ENCODE peak calls at places on chromosomes 7 and 10, in four cellular contexts. B is adrenal gland, O is endodermal cell, D is HFF-Myc. Y is an unnamed sample.

GRCh38 chr10:34813626-34814227 is 1.4 kb downstream of the PARD3 start:
- DNase-seq in B (peak; percentile 38), O (peak; percentile 79), D (no peak), Y (no peak)

GRCh38 chr10:59098387-59098786 is 78.1 kb upstream of the PHYHIPL start:
- DNase-seq in B (no peak), O (no peak), D (peak; percentile 93), Y (no peak)

GRCh38 chr10:120746016-120746755 is 105.0 kb upstream of the WDR11 start:
- DNase-seq in B (no peak), O (no peak), D (no peak), Y (no peak)

GRCh38 chr7:117872565-117873055 is 631 bp downstream of the CTTNBP2 start:
- DNase-seq in B (no peak), O (peak; percentile 76), D (no peak), Y (no peak)

GRCh38 chr10:64173826-64174225 is 652.6 kb downstream of the REEP3 start:
- DNase-seq in B (no peak), O (no peak), D (no peak), Y (no peak)

GRCh38 chr10:99119258-99119748 is 116.3 kb downstream of the HPSE2 start:
- DNase-seq in B (no peak), O (no peak), D (no peak), Y (no peak)

GRCh38 chr7:70681111-70681846 is 450.7 kb upstream of the GALNT17 start:
- DNase-seq in B (no peak), O (peak; percentile 83), D (no peak), Y (no peak)

GRCh38 chr7:47807756-47808155 is 140.5 kb downstream of the PKD1L1 start:
- DNase-seq in B (no peak), O (peak; percentile 76), D (no peak), Y (no peak)

GRCh38 chr7:75943864-75944263 is 28.9 kb downstream of the POR start:
- DNase-seq in B (no peak), O (no peak), D (no peak), Y (no peak)

GRCh38 chr10:97407952-97408248 is 6.8 kb upstream of the RRP12 start:
- DNase-seq in B (no peak), O (no peak), D (no peak), Y (no peak)

GRCh38 chr7:81768951-81769778 is 682 bp downstream of the HGF start:
- DNase-seq in B (no peak), O (no peak), D (no peak), Y (no peak)
- H3K4me3 ChIP-seq in B (peak overlapping the region; percentile 8), O (no peak overlapping the region), D (peak overlapping the region; percentile 52), Y (no peak overlapping the region)

DNA sequence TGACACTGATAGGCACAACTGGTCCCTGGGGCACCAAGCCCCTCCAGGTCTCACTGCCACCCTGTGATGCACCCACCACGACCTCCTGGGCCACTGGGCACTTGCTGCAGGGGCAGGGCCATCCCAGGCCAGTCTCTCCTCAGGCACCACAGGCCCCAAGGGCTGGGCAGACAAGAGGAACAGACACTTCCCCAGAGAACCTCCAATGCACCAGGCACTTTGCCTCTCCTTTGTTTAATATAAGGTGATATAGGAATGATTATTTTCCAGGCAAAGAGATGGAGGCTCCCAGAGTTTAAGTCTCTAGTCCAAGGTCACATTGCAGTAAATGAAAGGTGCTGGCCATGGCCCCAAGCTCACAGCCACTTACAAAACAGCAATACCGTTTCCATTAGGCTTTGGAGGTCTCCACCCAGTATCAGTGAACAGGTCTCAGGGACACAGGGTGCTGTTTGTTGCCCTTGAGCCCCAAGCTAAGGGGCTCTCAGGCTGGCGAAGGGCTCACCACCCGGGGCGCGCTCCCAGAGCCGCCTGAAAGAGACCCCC is 4.5 kb downstream of the DEPP1 start:
- DNase-seq in B (no peak), O (no peak), D (no peak), Y (no peak)
- H3K4me3 ChIP-seq in B (peak overlapping the region; percentile 26), O (no peak overlapping the region), D (peak overlapping the region; percentile 42), Y (peak overlapping the region; percentile 35)

GRCh38 chr7:96237040-96237439 is 84.9 kb downstream of the SLC25A13 start:
- DNase-seq in B (no peak), O (no peak), D (no peak), Y (no peak)

GRCh38 chr7:96238474-96238873 is 83.4 kb downstream of the SLC25A13 start:
- DNase-seq in B (no peak), O (no peak), D (no peak), Y (no peak)

GRCh38 chr7:96238976-96239766 is 82.7 kb downstream of the SLC25A13 start:
- DNase-seq in B (no peak), O (no peak), D (no peak), Y (no peak)

GRCh38 chr7:96235281-96235680 is 86.6 kb downstream of the SLC25A13 start:
- DNase-seq in B (no peak), O (no peak), D (no peak), Y (no peak)

DNA sequence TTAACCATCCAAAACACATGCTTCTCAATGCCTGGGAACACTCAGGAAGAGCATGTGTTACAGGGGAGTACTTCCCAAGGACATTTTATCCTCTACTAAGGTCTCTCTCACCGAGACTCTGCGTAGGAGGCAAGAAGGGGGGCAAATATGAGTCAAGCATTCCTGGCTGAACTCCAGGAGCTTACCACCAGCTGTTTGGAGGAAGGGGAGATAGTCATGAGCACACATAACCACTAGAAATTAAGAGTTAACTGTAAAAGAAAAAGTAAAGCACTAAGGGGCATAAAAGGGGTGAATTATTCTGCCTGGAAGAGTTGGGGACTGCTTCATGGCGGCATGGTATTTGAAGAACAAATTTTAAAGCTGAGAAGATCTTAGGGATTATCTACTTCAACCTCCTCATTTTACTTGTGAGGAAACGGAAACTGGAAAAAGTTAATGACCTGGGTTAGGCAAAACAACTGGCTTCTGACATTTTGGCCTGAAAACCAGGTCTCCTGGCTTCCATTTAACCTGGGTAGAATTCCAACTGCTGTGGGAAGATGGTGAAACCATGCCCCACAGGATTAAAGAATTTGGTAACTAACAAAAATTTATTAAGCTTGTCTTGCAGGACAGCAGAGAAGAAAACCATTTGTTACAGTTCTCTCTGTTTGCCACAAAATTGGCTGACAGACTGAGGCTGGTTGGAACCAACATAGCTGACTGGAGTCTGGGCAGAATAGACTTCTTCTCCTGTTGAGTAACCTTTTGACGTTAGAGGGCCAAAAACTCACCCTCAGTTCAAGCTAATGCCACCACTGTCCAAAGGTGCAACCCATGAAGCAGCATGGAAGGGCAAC is 85.5 kb downstream of the SLC25A13 start:
- DNase-seq in B (peak; percentile 86), O (no peak), D (peak; percentile 83), Y (peak; percentile 80)
- H3K4me3 ChIP-seq in B (no peak overlapping the region), O (no peak overlapping the region), D (no peak overlapping the region), Y (no peak overlapping the region)

DNA sequence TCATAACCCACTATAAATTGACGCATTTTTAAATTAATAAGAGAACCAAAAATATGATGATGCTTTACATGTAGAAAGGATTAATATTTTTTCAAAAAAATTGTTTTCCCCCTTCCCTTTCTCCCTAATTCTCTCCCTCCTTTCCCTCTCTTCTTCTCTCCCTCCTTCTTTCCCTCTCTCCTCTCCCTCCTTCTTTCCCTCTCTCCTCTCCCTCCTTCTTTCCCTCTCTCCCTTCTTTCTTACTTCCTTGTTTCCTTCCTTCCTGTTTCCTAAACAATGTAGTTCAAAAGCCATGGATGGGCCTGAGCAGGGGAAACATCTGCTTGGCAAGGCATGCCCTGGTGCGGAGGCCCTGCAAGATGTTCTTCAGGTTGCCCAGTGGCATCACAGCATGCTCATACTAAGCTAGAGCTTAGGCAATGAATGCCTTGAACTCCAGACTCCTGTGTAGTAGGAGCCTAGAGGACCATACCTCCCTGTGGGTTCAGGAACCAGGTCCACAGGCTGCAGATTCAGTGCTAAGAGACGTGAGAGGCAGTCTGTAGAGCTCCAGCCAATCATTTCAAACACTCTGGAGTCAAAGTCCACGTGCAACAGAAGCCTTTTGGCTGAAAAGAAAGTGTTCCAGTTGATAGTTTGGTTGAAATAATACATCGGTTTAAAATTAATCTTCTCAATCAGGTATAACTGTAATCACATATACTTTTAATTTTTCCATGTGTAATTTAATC is 20.1 kb upstream of the MRPS17 start:
- DNase-seq in B (no peak), O (no peak), D (no peak), Y (no peak)
- H3K4me3 ChIP-seq in B (no peak overlapping the region), O (no peak overlapping the region), D (no peak overlapping the region), Y (no peak overlapping the region)

GRCh38 chr10:102229810-102230263 is 3.7 kb downstream of the ELOVL3 start:
- DNase-seq in B (peak; percentile 73), O (peak; percentile 95), D (peak; percentile 25), Y (no peak)

GRCh38 chr10:102227050-102227449 is 951 bp downstream of the ELOVL3 start:
- DNase-seq in B (no peak), O (no peak), D (no peak), Y (no peak)

GRCh38 chr10:102226542-102226870 is 407 bp downstream of the ELOVL3 start:
- DNase-seq in B (no peak), O (no peak), D (no peak), Y (no peak)

GRCh38 chr10:102222798-102223197 is 3.3 kb upstream of the ELOVL3 start:
- DNase-seq in B (no peak), O (no peak), D (no peak), Y (no peak)

GRCh38 chr10:102225646-102226541 is at the start of gene ELOVL3:
- DNase-seq in B (peak; percentile 96), O (peak; percentile 98), D (peak; percentile 73), Y (peak; percentile 50)
- H3K4me3 ChIP-seq in B (no peak within 1 kb of the TSS), O (peak within 1 kb of the TSS; percentile 68), D (no peak within 1 kb of the TSS), Y (peak within 1 kb of the TSS; percentile 45)

GRCh38 chr7:610531-611280 is 91.1 kb upstream of the PDGFA start:
- DNase-seq in B (no peak), O (no peak), D (no peak), Y (no peak)
- H3K4me3 ChIP-seq in B (no peak overlapping the region), O (no peak overlapping the region), D (no peak overlapping the region), Y (no peak overlapping the region)

GRCh38 chr10:72826346-72826745 is 67.2 kb upstream of the OIT3 start:
- DNase-seq in B (no peak), O (no peak), D (no peak), Y (no peak)
- H3K4me3 ChIP-seq in B (no peak overlapping the region), O (no peak overlapping the region), D (no peak overlapping the region), Y (no peak overlapping the region)

GRCh38 chr10:86153751-86154150 is 212.8 kb downstream of the GRID1 start:
- DNase-seq in B (no peak), O (no peak), D (no peak), Y (no peak)
- H3K4me3 ChIP-seq in B (no peak overlapping the region), O (no peak overlapping the region), D (no peak overlapping the region), Y (no peak overlapping the region)

GRCh38 chr7:25569765-25570164 is 341.5 kb upstream of the NPVF start:
- DNase-seq in B (no peak), O (no peak), D (no peak), Y (no peak)
- H3K4me3 ChIP-seq in B (no peak overlapping the region), O (no peak overlapping the region), D (no peak overlapping the region), Y (no peak overlapping the region)

GRCh38 chr7:26658698-26659084 is 205.7 kb downstream of the SKAP2 start:
- DNase-seq in B (no peak), O (no peak), D (no peak), Y (no peak)
- H3K4me3 ChIP-seq in B (no peak overlapping the region), O (no peak overlapping the region), D (no peak overlapping the region), Y (no peak overlapping the region)